ENCODE peak calls at places on chromosomes 16 and 17, in six cellular contexts. One of them, this sample, is unnamed.

GRCh38 chr16:25716186-25716585 is 24.4 kb downstream of the HS3ST4 start:
- DNase-seq in GM12891: no peak
- DNase-seq in sigmoid colon: no peak
- DNase-seq in stomach: no peak
- DNase-seq in body of pancreas: no peak
- DNase-seq in adrenal gland: no peak
- DNase-seq in this sample: no peak

GRCh38 chr16:9404811-9405210 is 313.4 kb downstream of the HAPSTR1 start:
- DNase-seq in body of pancreas: no peak
- DNase-seq in GM12891: no peak
- DNase-seq in sigmoid colon: no peak
- DNase-seq in stomach: no peak
- DNase-seq in adrenal gland: no peak
- DNase-seq in this sample: no peak

GRCh38 chr16:19162085-19162484 is 6.0 kb upstream of the SYT17 start:
- DNase-seq in sigmoid colon: no peak
- DNase-seq in GM12891: no peak
- DNase-seq in adrenal gland: no peak
- DNase-seq in body of pancreas: no peak
- DNase-seq in stomach: no peak
- DNase-seq in this sample: no peak

GRCh38 chr16:79298476-79299153 is 301.9 kb downstream of the MAF start:
- DNase-seq in sigmoid colon: no peak
- DNase-seq in GM12891: no peak
- DNase-seq in body of pancreas: no peak
- DNase-seq in stomach: no peak
- DNase-seq in adrenal gland: no peak
- DNase-seq in this sample: no peak

GRCh38 chr17:45792995-45793755 is 9.1 kb downstream of the CRHR1 start:
- DNase-seq in body of pancreas: no peak
- DNase-seq in GM12891: no peak
- DNase-seq in sigmoid colon: no peak
- DNase-seq in adrenal gland: no peak
- DNase-seq in stomach: no peak
- DNase-seq in this sample: no peak

GRCh38 chr17:21357696-21358095 is 18.5 kb upstream of the KCNJ12 start:
- DNase-seq in adrenal gland: no peak
- DNase-seq in GM12891: no peak
- DNase-seq in body of pancreas: no peak
- DNase-seq in stomach: no peak
- DNase-seq in sigmoid colon: no peak
- DNase-seq in this sample: no peak

GRCh38 chr16:4945560-4946502 is 8.9 kb upstream of the PPL start:
- DNase-seq in GM12891: no peak
- DNase-seq in sigmoid colon: peak
- DNase-seq in body of pancreas: peak
- DNase-seq in adrenal gland: peak
- DNase-seq in stomach: no peak
- DNase-seq in this sample: no peak

GRCh38 chr16:14325921-14326401 is 254.8 kb downstream of the MRTFB start:
- DNase-seq in sigmoid colon: no peak
- DNase-seq in stomach: no peak
- DNase-seq in body of pancreas: peak
- DNase-seq in adrenal gland: peak
- DNase-seq in GM12891: no peak
- DNase-seq in this sample: no peak

GRCh38 chr16:67666032-67666537 is 465 bp downstream of the ENKD1 start:
- DNase-seq in body of pancreas: peak
- DNase-seq in adrenal gland: peak
- DNase-seq in sigmoid colon: peak
- DNase-seq in stomach: no peak
- DNase-seq in GM12891: no peak
- DNase-seq in this sample: peak

GRCh38 chr16:56388209-56388608 is 37.1 kb downstream of the AMFR start:
- DNase-seq in body of pancreas: no peak
- DNase-seq in adrenal gland: no peak
- DNase-seq in stomach: no peak
- DNase-seq in sigmoid colon: no peak
- DNase-seq in GM12891: no peak
- DNase-seq in this sample: no peak

GRCh38 chr17:9363440-9364350 is 211.9 kb downstream of the STX8 start:
- DNase-seq in stomach: no peak
- DNase-seq in adrenal gland: no peak
- DNase-seq in body of pancreas: no peak
- DNase-seq in sigmoid colon: no peak
- DNase-seq in GM12891: no peak
- DNase-seq in this sample: no peak

DNA sequence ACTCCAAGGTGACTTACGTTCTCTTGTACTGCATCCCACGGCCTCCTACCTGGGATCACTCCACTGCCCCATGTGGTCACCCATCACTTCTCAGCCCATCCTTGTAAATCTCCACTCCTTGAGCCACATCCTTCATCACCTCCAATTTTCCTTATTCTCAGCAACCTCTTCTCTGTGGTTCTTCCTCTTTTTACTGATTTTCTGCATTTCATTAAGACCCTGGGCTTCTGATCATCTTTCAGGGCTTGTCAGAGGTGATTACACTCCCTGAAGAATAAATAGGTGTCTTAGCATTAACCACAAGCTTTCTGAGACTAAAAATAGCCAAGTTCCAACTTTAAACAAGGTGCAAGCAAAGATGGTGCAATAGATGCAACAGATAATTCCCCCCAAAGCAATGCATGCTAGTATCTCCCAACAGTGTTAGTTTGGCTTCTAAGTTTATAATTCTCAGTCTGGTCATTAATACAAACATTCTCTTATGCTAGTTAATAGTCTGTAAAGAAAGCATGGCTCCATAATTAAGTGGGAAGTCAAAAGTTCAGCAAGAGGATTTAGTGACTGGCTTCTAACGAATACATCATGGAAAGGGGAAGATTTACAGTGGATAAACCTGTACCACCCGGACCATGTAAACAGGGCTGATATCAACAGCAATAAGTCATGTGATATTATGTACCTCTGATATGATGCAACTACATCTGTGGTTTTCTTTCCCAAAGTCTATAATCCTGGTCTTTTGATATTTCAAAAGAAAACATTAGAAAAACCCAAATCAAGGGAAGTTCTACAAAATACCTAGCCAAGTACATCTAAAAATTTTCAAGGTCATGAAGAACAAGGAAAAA is 47.4 kb upstream of the FOXJ1 start:
- DNase-seq in GM12891: no peak
- DNase-seq in body of pancreas: no peak
- DNase-seq in stomach: no peak
- DNase-seq in adrenal gland: no peak
- DNase-seq in sigmoid colon: no peak
- DNase-seq in this sample: no peak
- TF ChIP-seq POLR2A in GM12891: no peak
- TF ChIP-seq POLR2A in body of pancreas: no peak
- TF ChIP-seq POLR2A in stomach: no peak
- TF ChIP-seq POLR2A in adrenal gland: no peak
- TF ChIP-seq POLR2A in sigmoid colon: no peak
- TF ChIP-seq POLR2A in this sample: no peak

GRCh38 chr17:3512512-3513171 is 36.8 kb downstream of the ASPA start:
- DNase-seq in body of pancreas: peak
- DNase-seq in stomach: peak
- DNase-seq in GM12891: no peak
- DNase-seq in sigmoid colon: peak
- DNase-seq in adrenal gland: no peak
- DNase-seq in this sample: no peak
- TF ChIP-seq POLR2A in body of pancreas: peak
- TF ChIP-seq POLR2A in stomach: no peak
- TF ChIP-seq POLR2A in GM12891: no peak
- TF ChIP-seq POLR2A in sigmoid colon: no peak
- TF ChIP-seq POLR2A in adrenal gland: no peak
- TF ChIP-seq POLR2A in this sample: no peak

GRCh38 chr17:2337811-2338657 is 733 bp downstream of the SGSM2 start:
- DNase-seq in sigmoid colon: peak
- DNase-seq in body of pancreas: peak
- DNase-seq in adrenal gland: peak
- DNase-seq in GM12891: peak
- DNase-seq in stomach: peak
- DNase-seq in this sample: peak

GRCh38 chr17:2331303-2331702 is 5.0 kb downstream of the TSR1 start:
- DNase-seq in sigmoid colon: no peak
- DNase-seq in GM12891: no peak
- DNase-seq in body of pancreas: no peak
- DNase-seq in stomach: no peak
- DNase-seq in adrenal gland: no peak
- DNase-seq in this sample: no peak

GRCh38 chr17:2337152-2337810 is at the start of gene SGSM2:
- DNase-seq in GM12891: peak
- DNase-seq in stomach: peak
- DNase-seq in body of pancreas: peak
- DNase-seq in adrenal gland: peak
- DNase-seq in sigmoid colon: peak
- DNase-seq in this sample: peak

GRCh38 chr17:2335726-2336214 is 487 bp downstream of the TSR1 start:
- DNase-seq in adrenal gland: no peak
- DNase-seq in body of pancreas: peak
- DNase-seq in sigmoid colon: peak
- DNase-seq in GM12891: no peak
- DNase-seq in stomach: no peak
- DNase-seq in this sample: no peak

DNA sequence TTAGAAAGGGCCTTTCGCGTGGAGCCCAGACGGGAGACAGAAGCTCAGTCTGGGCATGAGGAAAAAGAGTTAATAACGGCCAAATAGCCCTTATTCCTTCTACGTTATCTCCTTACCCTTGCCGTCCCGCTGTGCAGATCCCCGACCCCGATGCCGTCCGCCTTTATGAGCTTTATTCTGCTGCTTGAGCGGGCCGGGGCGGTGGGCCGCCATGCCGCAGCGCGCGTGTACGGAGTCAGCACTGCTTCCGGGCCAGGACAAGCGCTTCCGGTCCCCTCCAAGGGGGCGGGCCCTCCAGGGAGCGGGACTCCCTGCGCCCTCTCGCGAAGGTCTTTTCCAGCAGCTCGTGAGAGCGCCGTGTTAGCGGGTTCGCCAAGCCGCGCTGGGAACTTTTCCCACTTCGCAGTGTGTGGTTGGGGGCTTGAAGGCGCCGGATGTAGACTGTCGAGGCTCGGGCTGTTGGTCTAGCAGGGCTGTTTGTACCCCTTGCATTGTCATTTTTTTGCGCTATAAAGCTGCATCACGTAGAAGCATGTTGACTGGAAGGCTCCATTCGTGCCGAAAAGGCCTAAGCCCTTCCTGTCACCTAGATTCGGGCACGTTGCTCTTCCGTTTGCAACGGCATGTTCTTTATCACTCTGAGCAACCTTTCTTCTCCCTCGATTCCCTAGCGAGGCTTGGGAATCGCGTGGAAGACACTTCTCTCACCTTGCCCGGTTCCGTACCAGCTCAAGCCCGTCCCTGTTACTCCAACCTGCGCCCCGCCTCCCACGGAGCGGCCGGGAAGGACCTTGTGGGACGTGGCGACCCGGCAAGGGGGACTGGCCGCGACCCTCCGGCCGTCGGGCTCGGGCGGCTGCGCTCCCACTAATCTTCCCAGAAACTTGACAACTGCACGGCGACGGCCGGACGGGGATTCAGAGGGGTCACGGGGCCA is at the start of gene TSR1:
- DNase-seq in adrenal gland: peak
- DNase-seq in sigmoid colon: peak
- DNase-seq in GM12891: peak
- DNase-seq in body of pancreas: peak
- DNase-seq in stomach: peak
- DNase-seq in this sample: peak
- TF ChIP-seq POLR2A in adrenal gland: peak
- TF ChIP-seq POLR2A in sigmoid colon: peak
- TF ChIP-seq POLR2A in GM12891: peak
- TF ChIP-seq POLR2A in body of pancreas: peak
- TF ChIP-seq POLR2A in stomach: no peak
- TF ChIP-seq POLR2A in this sample: peak

GRCh38 chr16:11585460-11586374 is 1.0 kb downstream of the LITAF start:
- DNase-seq in adrenal gland: peak
- DNase-seq in GM12891: no peak
- DNase-seq in sigmoid colon: no peak
- DNase-seq in body of pancreas: peak
- DNase-seq in stomach: peak
- DNase-seq in this sample: no peak
- TF ChIP-seq POLR2A in adrenal gland: peak
- TF ChIP-seq POLR2A in GM12891: no peak
- TF ChIP-seq POLR2A in sigmoid colon: no peak
- TF ChIP-seq POLR2A in body of pancreas: peak
- TF ChIP-seq POLR2A in stomach: no peak
- TF ChIP-seq POLR2A in this sample: no peak

GRCh38 chr17:42112552-42113176 is at the start of gene DHX58:
- DNase-seq in stomach: peak
- DNase-seq in GM12891: peak
- DNase-seq in adrenal gland: peak
- DNase-seq in sigmoid colon: peak
- DNase-seq in body of pancreas: peak
- DNase-seq in this sample: peak
- TF ChIP-seq POLR2A in stomach: no peak
- TF ChIP-seq POLR2A in GM12891: peak
- TF ChIP-seq POLR2A in adrenal gland: peak
- TF ChIP-seq POLR2A in sigmoid colon: peak
- TF ChIP-seq POLR2A in body of pancreas: peak
- TF ChIP-seq POLR2A in this sample: peak

DNA sequence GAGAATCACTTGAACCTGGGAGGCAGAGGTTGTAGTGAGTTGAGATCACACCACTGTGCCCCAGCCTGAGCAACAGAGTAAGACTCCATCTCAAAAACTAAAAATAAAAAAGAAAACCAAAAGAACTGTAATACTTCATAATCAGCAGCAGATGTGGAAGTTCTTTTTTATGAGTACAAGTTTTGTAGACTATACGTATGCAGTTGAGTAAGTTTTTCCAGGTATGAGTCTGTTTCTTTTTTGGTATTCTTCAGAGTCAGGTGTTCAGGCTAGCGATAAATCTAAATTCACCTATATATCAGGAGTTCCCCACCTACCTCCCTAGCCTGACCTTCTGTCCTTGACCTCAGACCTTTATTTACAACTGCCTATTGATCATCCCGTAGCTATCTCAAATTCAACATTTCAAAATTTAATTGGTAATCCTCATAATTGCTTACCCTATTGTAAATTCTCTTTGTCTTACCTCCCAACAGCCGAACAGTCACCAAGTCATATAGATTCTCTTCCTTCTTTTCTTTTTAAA is 10.7 kb downstream of the DCTN5 start:
- DNase-seq in body of pancreas: no peak
- DNase-seq in GM12891: no peak
- DNase-seq in sigmoid colon: no peak
- DNase-seq in stomach: no peak
- DNase-seq in adrenal gland: no peak
- DNase-seq in this sample: no peak
- TF ChIP-seq POLR2A in body of pancreas: no peak
- TF ChIP-seq POLR2A in GM12891: no peak
- TF ChIP-seq POLR2A in sigmoid colon: no peak
- TF ChIP-seq POLR2A in stomach: no peak
- TF ChIP-seq POLR2A in adrenal gland: no peak
- TF ChIP-seq POLR2A in this sample: no peak

DNA sequence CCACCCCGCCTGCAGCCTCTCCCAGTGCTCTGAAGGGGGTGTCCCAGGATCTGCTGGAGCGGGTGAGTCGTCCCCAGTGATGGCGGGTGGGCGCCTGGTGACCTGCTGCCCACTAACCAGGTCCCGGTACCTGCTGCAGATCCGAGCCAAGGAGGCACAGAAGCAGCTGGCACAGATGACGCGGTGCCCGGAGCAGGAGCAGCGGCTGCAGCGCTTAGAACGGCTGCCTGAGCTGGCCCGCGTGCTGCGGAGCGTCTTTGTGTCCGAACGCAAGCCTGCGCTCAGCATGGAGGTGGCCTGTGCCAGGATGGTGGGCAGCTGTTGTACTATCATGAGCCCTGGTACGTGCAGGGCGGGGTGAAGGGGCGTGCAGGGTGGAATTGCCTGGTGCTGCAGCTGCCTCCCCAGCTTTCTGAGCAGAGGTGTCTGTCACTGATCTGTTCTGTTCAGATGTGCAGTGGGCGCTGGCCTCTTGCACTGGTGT is 3.6 kb downstream of the CDT1 start:
- DNase-seq in sigmoid colon: no peak
- DNase-seq in body of pancreas: no peak
- DNase-seq in adrenal gland: no peak
- DNase-seq in stomach: no peak
- DNase-seq in GM12891: no peak
- DNase-seq in this sample: no peak
- TF ChIP-seq POLR2A in sigmoid colon: no peak
- TF ChIP-seq POLR2A in body of pancreas: no peak
- TF ChIP-seq POLR2A in adrenal gland: no peak
- TF ChIP-seq POLR2A in stomach: no peak
- TF ChIP-seq POLR2A in GM12891: no peak
- TF ChIP-seq POLR2A in this sample: no peak